ENCODE peak calls at places on chromosomes 16 and 17, in nine cellular contexts. S is lower lobe of right lung, O is left ventricle myocardium inferior, Q is thyroid gland, T is PC-3, F is cardiac muscle cell, V is tibial artery, C is spleen, W is pancreas. B is an unnamed sample.

GRCh38 chr16:75296606-75297005 is 45.2 kb upstream of the BCAR1 start:
- DNase-seq in F (peak; percentile 70), T (no peak), V (no peak), W (no peak), O (peak; percentile 56), S (no peak), C (no peak), Q (peak; percentile 72), B (no peak)

GRCh38 chr17:69492410-69493071 is 78.0 kb downstream of the MAP2K6 start:
- DNase-seq in V (no peak), F (peak; percentile 43), W (no peak), T (peak; percentile 92), S (no peak), C (no peak), O (no peak), Q (no peak), B (no peak)

GRCh38 chr16:1333149-1333812 is at the start of gene BAIAP3:
- DNase-seq in T (peak; percentile 27), S (no peak), Q (no peak), F (peak; percentile 25), C (peak; percentile 88), O (peak; percentile 54), V (no peak), W (peak; percentile 86), B (peak; percentile 42)

GRCh38 chr17:79857095-79857494 is 17.9 kb upstream of the CBX4 start:
- DNase-seq in W (no peak), Q (no peak), C (no peak), S (no peak), O (no peak), T (no peak), F (no peak), V (no peak), B (no peak)

GRCh38 chr17:38451840-38452529 is 23.7 kb downstream of the ARHGAP23 start:
- DNase-seq in S (no peak), V (no peak), W (no peak), O (no peak), F (peak; percentile 97), Q (peak; percentile 32), C (no peak), T (no peak), B (no peak)

GRCh38 chr16:31128711-31129567 is 6.6 kb downstream of the PRSS8 start:
- DNase-seq in S (peak; percentile 88), T (peak; percentile 46), F (no peak), W (no peak), Q (no peak), V (no peak), C (peak; percentile 85), O (peak; percentile 40), B (no peak)

GRCh38 chr16:3058173-3059030 is 7.0 kb upstream of the IL32 start:
- DNase-seq in F (peak; percentile 31), C (peak; percentile 91), W (peak; percentile 77), S (peak; percentile 77), O (peak; percentile 44), T (peak; percentile 29), Q (peak; percentile 51), V (no peak), B (peak; percentile 46)

GRCh38 chr17:78323821-78324390 is 36.0 kb downstream of the SOCS3 start:
- DNase-seq in F (no peak), O (no peak), C (no peak), T (no peak), W (no peak), S (no peak), Q (no peak), V (no peak), B (no peak)

GRCh38 chr16:12341423-12341822 is 364.9 kb downstream of the SNX29 start:
- DNase-seq in Q (no peak), W (no peak), O (no peak), C (no peak), V (no peak), S (no peak), T (peak; percentile 89), F (no peak), B (no peak)

GRCh38 chr16:88389191-88389590 is 6.4 kb downstream of the ZNF469 start:
- DNase-seq in S (no peak), Q (no peak), F (no peak), O (no peak), C (no peak), T (no peak), V (no peak), W (no peak), B (no peak)

GRCh38 chr17:65131946-65132345 is 5.2 kb upstream of the RGS9 start:
- DNase-seq in Q (no peak), C (no peak), W (no peak), T (peak; percentile 97), S (no peak), V (no peak), F (no peak), O (no peak), B (no peak)

GRCh38 chr16:17470871-17471744 is at the start of gene XYLT1:
- DNase-seq in W (peak; percentile 72), T (peak; percentile 58), C (peak; percentile 88), O (peak; percentile 51), S (no peak), V (peak; percentile 96), F (peak; percentile 76), Q (peak; percentile 58), B (peak; percentile 51)

GRCh38 chr16:24918641-24919040 is 72.9 kb downstream of the SLC5A11 start:
- DNase-seq in V (no peak), Q (no peak), S (no peak), T (no peak), W (no peak), C (peak; percentile 17), O (no peak), F (no peak), B (no peak)

GRCh38 chr16:89606006-89606405 is 7.4 kb upstream of the DPEP1 start:
- DNase-seq in O (no peak), Q (no peak), T (no peak), W (no peak), F (no peak), C (no peak), S (no peak), V (no peak), B (no peak)

GRCh38 chr16:3444032-3444388 is 530 bp downstream of the NAA60 start:
- DNase-seq in Q (no peak), C (no peak), O (no peak), W (no peak), V (no peak), S (peak; percentile 44), T (no peak), F (peak; percentile 79), B (peak; percentile 1)

GRCh38 chr16:60642956-60643355 is 1393.3 kb downstream of the CDH8 start:
- DNase-seq in C (no peak), W (no peak), Q (no peak), T (peak; percentile 1), V (no peak), S (no peak), O (no peak), F (no peak), B (no peak)

GRCh38 chr16:60651351-60651750 is 1384.9 kb downstream of the CDH8 start:
- DNase-seq in F (no peak), S (no peak), Q (no peak), T (no peak), W (no peak), C (no peak), O (no peak), V (no peak), B (no peak)

GRCh38 chr16:60646631-60647030 is 1389.6 kb downstream of the CDH8 start:
- DNase-seq in T (no peak), O (no peak), Q (no peak), C (no peak), V (no peak), W (no peak), F (no peak), S (no peak), B (no peak)

GRCh38 chr16:60645541-60645940 is 1390.7 kb downstream of the CDH8 start:
- DNase-seq in V (no peak), S (no peak), C (no peak), W (no peak), O (no peak), F (no peak), T (no peak), Q (no peak), B (no peak)

DNA sequence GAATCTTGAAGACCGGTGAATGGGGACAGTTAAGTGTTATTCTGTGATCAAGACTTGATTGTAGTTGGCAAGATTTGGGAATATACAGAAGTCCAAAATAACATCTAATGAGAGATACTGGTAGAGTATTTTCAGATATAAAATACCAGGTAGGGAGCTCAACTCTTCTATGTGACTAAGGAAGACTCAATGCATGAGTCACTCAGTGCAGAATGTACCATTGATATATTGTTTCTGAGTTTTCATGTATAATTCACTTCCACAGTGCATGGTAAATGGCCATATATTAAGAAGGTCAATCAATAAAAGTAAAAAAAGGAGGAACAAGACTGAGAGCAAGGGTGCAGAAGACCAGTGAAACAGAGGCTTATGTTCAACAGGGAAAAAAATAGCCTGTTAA is 1388.0 kb downstream of the CDH8 start:
- DNase-seq in F (no peak), T (no peak), S (no peak), W (no peak), V (no peak), C (no peak), O (no peak), Q (no peak), B (no peak)
- TF ChIP-seq CTCF in F (no peak), T (no peak), S (no peak), W (no peak), V (no peak), C (no peak), O (no peak), Q (no peak), B (no peak)

GRCh38 chr16:46972429-46972970 is 974 bp downstream of the DNAJA2 start:
- DNase-seq in O (no peak), Q (no peak), V (no peak), F (peak; percentile 25), T (peak; percentile 30), W (no peak), S (no peak), C (no peak), B (peak; percentile 7)
- H3K27ac ChIP-seq in O (peak overlapping the region; percentile 98), Q (peak overlapping the region; percentile 89), V (peak overlapping the region; percentile 93), F (peak overlapping the region; percentile 98), T (peak overlapping the region; percentile 52), W (peak overlapping the region; percentile 90), S (peak overlapping the region; percentile 92), C (peak overlapping the region; percentile 95), B (peak overlapping the region; percentile 93)

DNA sequence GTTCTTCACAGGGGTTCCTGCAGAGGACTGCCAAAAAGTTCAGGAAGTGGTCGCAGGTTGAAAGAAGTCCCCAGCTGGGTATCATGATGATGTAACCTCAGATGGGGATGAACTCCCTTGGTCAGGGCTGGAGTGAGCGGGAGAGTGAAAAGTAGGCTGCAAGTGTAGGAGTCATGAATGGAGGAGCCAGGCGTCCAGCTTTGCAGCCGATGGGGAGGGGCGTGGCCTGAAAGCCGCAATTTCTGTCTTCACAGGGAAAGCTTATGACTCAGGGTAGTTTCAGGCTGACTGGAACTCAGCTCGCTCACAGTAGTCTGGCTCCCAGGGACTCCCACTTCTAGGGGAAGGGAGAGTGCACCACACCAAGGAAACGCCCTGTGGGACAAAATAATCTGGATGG is 70.0 kb upstream of the HS3ST3A1 start:
- DNase-seq in C (no peak), Q (no peak), F (peak; percentile 8), O (no peak), W (no peak), T (peak; percentile 79), S (no peak), V (no peak), B (no peak)
- H3K9me3 ChIP-seq in C (peaks cover 38% of the 10 kb centered on the region), Q (no peaks in the 10 kb centered on the region), F (no peaks in the 10 kb centered on the region), O (peaks cover 40% of the 10 kb centered on the region), W (no peaks in the 10 kb centered on the region), T (peaks cover 8% of the 10 kb centered on the region), S (peaks cover 14% of the 10 kb centered on the region), V (no peaks in the 10 kb centered on the region), B (peaks cover 15% of the 10 kb centered on the region)

DNA sequence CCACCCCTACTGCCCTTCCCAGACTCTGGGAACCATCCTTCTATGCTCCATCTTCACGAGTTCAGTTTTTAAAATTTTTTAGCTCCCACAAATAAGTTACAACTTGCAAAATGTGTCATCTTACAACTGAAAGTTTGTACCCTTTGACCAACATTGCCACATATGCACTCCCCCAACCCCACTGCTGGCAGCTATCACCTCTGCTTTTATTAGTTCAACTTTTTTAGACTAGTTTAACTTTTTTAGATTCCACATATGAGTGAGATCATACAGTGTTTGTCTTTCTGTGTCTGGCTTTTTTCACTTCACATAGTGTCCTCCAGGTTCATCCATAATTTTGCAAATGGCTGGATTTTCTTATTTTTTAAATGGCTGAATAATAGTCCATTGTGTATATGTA is 7.7 kb downstream of the GPT2 start:
- DNase-seq in V (no peak), W (no peak), C (no peak), O (no peak), S (no peak), F (no peak), T (no peak), Q (no peak), B (no peak)
- TF ChIP-seq CTCF in V (no peak), W (no peak), C (no peak), O (no peak), S (no peak), F (no peak), T (no peak), Q (no peak), B (no peak)

B was measured in CD4-positive, alpha-beta T cell.